ENCODE peak calls at places on chromosomes 11 and 22, in ten cellular contexts. T is stimulated activated naive CD4-positive, alpha-beta T cell; X is GOT3; C is NCI-H2081 treated with DMSO at 0.1 percent for 48 hours; D is HCT116; F is nucleus accumbens; L is NCI-H1694 treated with DMSO at 0.1 percent for 48 hours; S is GM13977; Q is astrocyte of the hippocampus; Y is epithelial cell of proximal tubule. Z is an unnamed sample.
A peak's percentile ranks its signal among the peaks of the same experiment; 100 is the strongest.

GRCh38 chr11:126284829-126285228 is 1.9 kb downstream of the TIRAP start:
- DNase-seq in T (peak; percentile 61), S (peak; percentile 65), D (no peak), X (no peak), Y (peak; percentile 67), C (no peak), L (no peak), Q (peak; percentile 96), F (no peak), Z (peak; percentile 73)

GRCh38 chr11:124987096-124987495 is 33.1 kb downstream of the CCDC15 start:
- DNase-seq in C (no peak), Q (no peak), F (no peak), T (no peak), L (no peak), D (no peak), S (no peak), Y (no peak), X (no peak), Z (no peak)

GRCh38 chr11:47377571-47378010 is 756 bp downstream of the SPI1 start:
- DNase-seq in F (no peak), L (no peak), S (peak; percentile 31), Y (no peak), T (no peak), Q (no peak), X (no peak), C (no peak), D (no peak), Z (peak; percentile 25)

GRCh38 chr11:67544591-67545242 is 21.5 kb upstream of the CABP2 start:
- DNase-seq in F (no peak), X (no peak), S (no peak), C (no peak), L (no peak), D (no peak), T (no peak), Y (no peak), Q (no peak), Z (no peak)

GRCh38 chr11:131910491-131911387 is 540.3 kb downstream of the NTM start:
- DNase-seq in T (no peak), F (no peak), D (no peak), S (no peak), C (no peak), Y (no peak), L (no peak), Q (peak; percentile 76), X (no peak), Z (no peak)

GRCh38 chr11:19187101-19187500 is 14.7 kb downstream of the CSRP3 start:
- DNase-seq in T (no peak), C (no peak), L (no peak), F (no peak), X (no peak), S (no peak), Q (no peak), Y (no peak), D (no peak), Z (no peak)

GRCh38 chr22:45686004-45686403 is 14.4 kb downstream of the ATXN10 start:
- DNase-seq in Y (no peak), Q (no peak), L (no peak), F (no peak), C (no peak), X (no peak), T (no peak), S (no peak), D (no peak), Z (no peak)

GRCh38 chr11:1853376-1854131 is 670 bp downstream of the LSP1 start:
- DNase-seq in Y (no peak), C (no peak), Q (no peak), S (no peak), X (no peak), F (no peak), L (no peak), T (no peak), D (no peak), Z (no peak)

GRCh38 chr11:68142028-68142412 is 20.8 kb upstream of the CHKA start:
- DNase-seq in Q (peak; percentile 71), C (no peak), F (no peak), T (no peak), Y (no peak), L (no peak), S (no peak), D (no peak), X (no peak), Z (peak; percentile 62)

GRCh38 chr22:31332010-31332409 is 14.1 kb downstream of the PATZ1 start:
- DNase-seq in T (no peak), Q (no peak), X (no peak), Y (no peak), C (no peak), F (no peak), L (no peak), S (no peak), D (no peak), Z (no peak)

GRCh38 chr11:74806267-74806666 is 57.6 kb downstream of the RNF169 start:
- DNase-seq in L (no peak), C (no peak), Q (no peak), S (no peak), T (no peak), F (no peak), X (no peak), D (no peak), Y (no peak), Z (no peak)